ENCODE peak calls at places on chromosomes 4 and X, in seven cellular contexts. Y is GM12878, T is H1, A is K562, Q is HepG2, N is HCT116, M is SK-N-SH. P is an unnamed sample. For H3K27me3 and H3K4me1, the result is how much of the 10 kb centered on the place peaks cover.

GRCh38 chr4:55303818-55304217 is 42.2 kb upstream of the SRD5A3 start:
- DNase-seq in T (no peak), N (peak), Y (no peak), A (no peak), M (no peak), Q (no peak), P (no peak)

GRCh38 chr4:90121961-90122748 is 5.0 kb upstream of the CCSER1 start:
- DNase-seq in Y (no peak), Q (no peak), T (no peak), A (no peak), N (no peak), M (no peak), P (no peak)

GRCh38 chr4:66045913-66046312 is 375.6 kb upstream of the EPHA5 start:
- DNase-seq in M (no peak), Y (no peak), T (no peak), Q (no peak), N (no peak), A (no peak), P (no peak)

GRCh38 chrX:110228453-110228852 is 89.4 kb downstream of the AMMECR1 start:
- DNase-seq in T (no peak), M (peak), Y (no peak), Q (no peak), A (no peak), N (no peak), P (no peak)

GRCh38 chr4:158295053-158295452 is 84.8 kb downstream of the TMEM144 start:
- DNase-seq in A (no peak), Y (no peak), Q (peak), N (no peak), M (no peak), T (no peak), P (no peak)

GRCh38 chr4:183987987-183988392 is 82.9 kb downstream of the STOX2 start:
- DNase-seq in N (peak), T (no peak), Q (peak), A (peak), M (peak), Y (no peak), P (peak)

GRCh38 chr4:185396724-185397402 is at the start of gene ANKRD37:
- DNase-seq in Q (peak), N (no peak), A (peak), Y (no peak), T (peak), M (peak), P (no peak)

GRCh38 chrX:80816051-80816450 is 6.4 kb upstream of the BRWD3 start:
- DNase-seq in Q (no peak), N (no peak), A (no peak), T (no peak), M (no peak), Y (no peak), P (no peak)

GRCh38 chr4:166293551-166293950 is 420.5 kb downstream of the TLL1 start:
- DNase-seq in Q (no peak), A (no peak), M (no peak), Y (no peak), N (no peak), T (no peak), P (no peak)

GRCh38 chr4:52912608-52913007 is 50.5 kb downstream of the RASL11B start:
- DNase-seq in M (no peak), T (no peak), Q (no peak), N (no peak), A (no peak), Y (no peak), P (no peak)

GRCh38 chrX:1576201-1577101 is 15.0 kb upstream of the AKAP17A start:
- DNase-seq in A (no peak), Q (no peak), Y (no peak), M (no peak), T (no peak), N (no peak), P (no peak)

GRCh38 chr4:70901607-70901983 is 574 bp upstream of the MOB1B start:
- DNase-seq in T (no peak), N (no peak), Y (no peak), Q (peak), A (no peak), M (no peak), P (no peak)

GRCh38 chrX:150303386-150304097 is 59.6 kb upstream of the MAMLD1 start:
- DNase-seq in T (no peak), M (no peak), Q (no peak), A (no peak), Y (no peak), N (no peak), P (no peak)

GRCh38 chr4:140567722-140568121 is 1.0 kb downstream of the UCP1 start:
- DNase-seq in Q (no peak), Y (no peak), M (peak), T (peak), A (no peak), N (no peak), P (no peak)
- H3K27me3 ChIP-seq in Q (under half), Y (under half), M (under half), T (under half), A (under half), N (under half), P (half or more)

GRCh38 chr4:168881754-168882153 is 128.3 kb downstream of the CBR4 start:
- DNase-seq in T (no peak), Q (no peak), Y (no peak), N (no peak), M (no peak), A (no peak), P (no peak)
- H3K4me1 ChIP-seq in T (under half), Q (under half), Y (under half), N (under half), M (under half), A (under half), P (under half)

GRCh38 chr4:128848461-128848860 is 39.0 kb downstream of the JADE1 start:
- DNase-seq in T (no peak), Y (no peak), Q (no peak), N (no peak), M (no peak), A (no peak), P (no peak)
- TF ChIP-seq YY1 in T (no peak), Y (no peak), Q (no peak), N (no peak), M (no peak), A (no peak), P (no peak)

GRCh38 chrX:138754861-138755260 is 43.3 kb upstream of the FGF13 start:
- DNase-seq in T (no peak), M (no peak), Q (no peak), N (no peak), Y (no peak), A (no peak), P (no peak)
- H3K27me3 ChIP-seq in T (under half), M (under half), Q (under half), N (under half), Y (under half), A (under half), P (under half)

DNA sequence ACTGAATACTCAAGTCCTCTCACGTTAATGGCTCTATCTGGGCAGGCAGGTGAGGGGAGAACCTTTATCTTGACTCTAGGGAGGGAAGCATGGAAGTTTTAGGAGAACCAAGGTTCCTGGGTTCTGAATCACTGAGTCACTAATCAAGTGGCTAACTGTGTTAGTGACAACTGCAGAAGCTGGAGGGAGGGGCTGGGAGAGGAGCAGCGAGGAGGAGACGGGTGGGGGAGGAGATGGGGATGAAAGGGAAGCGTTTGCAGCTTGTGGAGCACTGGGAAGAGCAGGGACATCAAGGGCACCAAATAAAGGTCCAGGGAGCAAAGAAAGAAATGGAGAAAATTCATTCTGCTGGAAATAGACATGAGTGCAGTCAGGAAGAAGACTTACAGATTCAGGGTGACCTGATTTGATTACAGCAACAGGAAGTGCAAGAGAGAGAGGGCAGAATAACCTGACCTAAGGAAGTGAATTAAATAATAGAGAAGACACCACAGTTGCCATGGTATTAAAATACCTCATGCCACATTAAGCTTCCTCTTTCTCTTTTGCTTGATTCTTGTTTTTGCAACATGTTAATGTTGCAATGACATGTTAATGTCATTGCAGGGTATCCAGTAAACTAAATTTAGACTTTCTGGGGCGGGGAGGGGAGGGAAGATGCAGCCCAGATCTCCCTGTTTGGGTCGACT is 4.5 kb upstream of the SETD7 start:
- DNase-seq in T (no peak), N (no peak), A (no peak), Q (no peak), M (no peak), Y (no peak), P (no peak)
- H3K4me1 ChIP-seq in T (under half), N (under half), A (under half), Q (under half), M (under half), Y (under half), P (under half)

DNA sequence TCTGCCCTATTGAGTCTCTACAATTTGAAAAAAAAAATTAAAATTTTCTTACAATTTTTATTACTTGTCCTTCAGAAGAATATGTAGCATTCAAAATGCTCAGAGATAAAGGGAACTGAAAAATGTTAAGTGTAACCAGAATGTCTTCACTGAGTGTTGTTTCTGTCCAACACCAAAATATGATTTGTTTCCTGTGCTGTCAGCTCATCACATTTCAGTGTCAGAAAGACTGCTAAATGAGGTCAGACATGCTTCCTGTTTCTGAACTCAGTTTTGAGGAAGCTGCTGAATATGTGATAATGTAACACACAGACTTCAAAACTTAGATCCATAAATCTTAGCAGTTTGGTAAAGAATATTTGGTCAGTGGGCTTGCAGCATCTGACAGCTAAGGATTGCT is 1849.7 kb downstream of the PCDH7 start:
- DNase-seq in M (no peak), Q (no peak), T (no peak), A (no peak), Y (peak), N (no peak), P (no peak)
- TF ChIP-seq YY1 in M (no peak), Q (no peak), T (no peak), A (no peak), Y (no peak), N (no peak), P (no peak)

GRCh38 chrX:56284269-56284668 is 52.1 kb downstream of the KLF8 start:
- DNase-seq in Y (no peak), Q (no peak), A (no peak), T (no peak), M (no peak), N (no peak), P (no peak)
- H3K27me3 ChIP-seq in Y (under half), Q (under half), A (under half), T (under half), M (under half), N (under half), P (under half)

P was measured in NT2/D1.